ENCODE peak calls at places on chromosome 10, in six cellular contexts. N, M, Y, J, A and U are unnamed samples.

GRCh38 chr10:42969147-42969546 is 107.7 kb upstream of the RET start:
- DNase-seq in N (no peak), Y (no peak), A (no peak), J (no peak), M (no peak), U (no peak)

GRCh38 chr10:5165738-5166137 is 19.2 kb downstream of the AKR1C8 start:
- DNase-seq in J (no peak), Y (no peak), A (no peak), M (peak), N (peak), U (no peak)

GRCh38 chr10:18918545-18918944 is 130.1 kb upstream of the MALRD1 start:
- DNase-seq in M (peak), A (no peak), N (no peak), Y (no peak), J (no peak), U (no peak)

GRCh38 chr10:31745612-31746376 is 182.8 kb downstream of the ARHGAP12 start:
- DNase-seq in A (no peak), J (no peak), Y (no peak), N (no peak), M (peak), U (peak)

GRCh38 chr10:21257919-21258318 is 267.6 kb downstream of the SKIDA1 start:
- DNase-seq in Y (no peak), A (no peak), N (no peak), M (peak), J (no peak), U (peak)

GRCh38 chr10:110368002-110368401 is 63.3 kb upstream of the SMNDC1 start:
- DNase-seq in M (peak), J (no peak), N (no peak), Y (no peak), A (no peak), U (peak)

GRCh38 chr10:53601260-53601875 is 828.8 kb upstream of the MBL2 start:
- DNase-seq in M (peak), A (no peak), N (peak), Y (no peak), J (peak), U (peak)

GRCh38 chr10:32979041-32979440 is 21.0 kb upstream of the ITGB1 start:
- DNase-seq in A (no peak), J (no peak), Y (no peak), M (no peak), N (no peak), U (no peak)

GRCh38 chr10:31847518-31847917 is 81.1 kb downstream of the ARHGAP12 start:
- DNase-seq in M (no peak), J (no peak), N (no peak), Y (no peak), A (no peak), U (no peak)

GRCh38 chr10:13516176-13516575 is 12.6 kb downstream of the BEND7 start:
- DNase-seq in Y (no peak), J (no peak), A (no peak), M (no peak), N (no peak), U (no peak)

GRCh38 chr10:79555354-79555753 is 4.9 kb downstream of the SFTPA2 start:
- DNase-seq in J (no peak), M (no peak), Y (no peak), A (no peak), N (no peak), U (no peak)

GRCh38 chr10:16581202-16581601 is 59.5 kb upstream of the C1QL3 start:
- DNase-seq in M (no peak), A (no peak), Y (no peak), J (no peak), N (no peak), U (no peak)

GRCh38 chr10:58642283-58642682 is 129.6 kb downstream of the BICC1 start:
- DNase-seq in A (no peak), M (peak), N (no peak), Y (no peak), J (no peak), U (no peak)

GRCh38 chr10:119480667-119481066 is 61.9 kb downstream of the RGS10 start:
- DNase-seq in A (no peak), Y (no peak), N (no peak), J (no peak), M (no peak), U (peak)

GRCh38 chr10:63666836-63667383 is 145.7 kb downstream of the REEP3 start:
- DNase-seq in Y (no peak), M (peak), J (no peak), N (no peak), A (no peak), U (peak)

GRCh38 chr10:33720161-33720560 is 385.7 kb upstream of the NRP1 start:
- DNase-seq in N (no peak), A (no peak), Y (no peak), M (no peak), J (no peak), U (no peak)

GRCh38 chr10:11397980-11398580 is 213.4 kb downstream of the USP6NL start:
- DNase-seq in Y (peak), J (peak), N (no peak), A (no peak), M (peak), U (no peak)

GRCh38 chr10:117562896-117563737 is 20.6 kb downstream of the EMX2 start:
- DNase-seq in M (no peak), N (no peak), J (no peak), Y (no peak), A (no peak), U (no peak)

GRCh38 chr10:117568226-117568625 is 25.7 kb downstream of the EMX2 start:
- DNase-seq in M (no peak), J (no peak), A (no peak), Y (no peak), N (no peak), U (no peak)

GRCh38 chr10:117563780-117564179 is 21.2 kb downstream of the EMX2 start:
- DNase-seq in J (no peak), N (no peak), Y (no peak), A (no peak), M (no peak), U (no peak)

GRCh38 chr10:117562220-117562619 is 19.7 kb downstream of the EMX2 start:
- DNase-seq in Y (no peak), M (no peak), J (no peak), N (no peak), A (no peak), U (no peak)

DNA sequence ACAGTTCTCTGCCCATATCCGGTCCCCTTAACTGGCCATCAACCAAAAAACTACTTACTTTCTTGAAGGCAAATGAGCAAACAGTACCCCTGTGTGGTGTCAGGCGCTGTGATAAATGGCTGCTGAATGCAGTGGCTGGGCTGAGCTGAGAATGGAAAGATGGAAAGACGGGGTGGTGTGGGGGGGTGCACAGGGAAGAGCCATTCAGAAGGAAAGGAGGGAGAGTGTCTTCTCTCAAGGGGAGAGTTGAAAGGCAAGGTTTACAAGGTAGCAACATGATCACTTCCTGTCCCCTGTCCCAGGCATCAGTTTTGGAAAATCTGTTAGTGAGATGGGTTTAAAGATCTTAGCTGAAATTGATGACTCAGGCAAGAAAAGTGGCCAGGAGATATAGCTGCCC is 22.5 kb downstream of the EMX2 start:
- DNase-seq in Y (no peak), N (no peak), M (no peak), A (no peak), J (no peak), U (no peak)
- TF ChIP-seq POLR2A in Y (no peak), N (no peak), M (no peak), A (no peak), J (no peak), U (no peak)

DNA sequence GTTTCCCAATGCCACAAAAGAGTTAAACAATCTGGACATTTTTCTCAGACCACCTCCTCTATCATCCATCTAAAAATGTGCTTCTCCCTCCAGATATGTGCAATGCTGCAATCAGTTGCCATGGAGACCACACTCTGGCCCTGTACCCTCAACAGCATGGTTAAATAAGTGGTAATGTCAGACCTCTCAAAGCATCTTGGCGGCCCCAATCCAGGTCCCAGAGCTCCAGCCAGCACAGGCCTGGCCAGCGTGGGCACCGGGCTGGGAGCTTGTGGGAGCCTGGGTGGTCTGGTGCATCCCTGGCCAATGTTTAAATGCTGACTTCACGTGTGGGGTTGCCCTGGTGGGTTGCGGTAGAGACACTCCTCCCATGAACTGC is 362.9 kb upstream of the ZNF32 start:
- DNase-seq in M (no peak), J (no peak), N (no peak), Y (no peak), A (no peak), U (no peak)
- TF ChIP-seq POLR2A in M (no peak), J (no peak), N (no peak), Y (no peak), A (no peak), U (no peak)

DNA sequence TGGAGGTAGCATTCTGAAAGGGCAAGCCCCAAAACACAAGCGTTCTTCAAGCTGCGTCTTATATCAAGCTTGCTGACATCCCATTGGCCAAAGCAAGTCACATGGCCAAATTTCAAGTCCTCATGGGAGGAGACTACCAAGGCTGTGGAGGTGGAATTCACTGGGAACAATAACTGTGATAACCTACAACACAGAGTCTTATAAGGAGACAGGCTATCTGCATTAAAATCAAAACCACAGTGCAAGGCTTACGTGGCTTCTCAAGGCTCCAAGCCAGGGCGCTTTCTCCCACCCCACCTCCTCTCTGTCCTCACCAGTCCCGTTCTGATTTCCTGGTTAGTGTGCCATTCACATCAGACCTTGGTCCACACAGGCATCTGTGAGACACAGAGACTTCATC is 39.4 kb downstream of the ADRB1 start:
- DNase-seq in N (peak), Y (no peak), M (no peak), A (no peak), J (no peak), U (no peak)
- TF ChIP-seq POLR2A in N (no peak), Y (no peak), M (no peak), A (no peak), J (no peak), U (no peak)

DNA sequence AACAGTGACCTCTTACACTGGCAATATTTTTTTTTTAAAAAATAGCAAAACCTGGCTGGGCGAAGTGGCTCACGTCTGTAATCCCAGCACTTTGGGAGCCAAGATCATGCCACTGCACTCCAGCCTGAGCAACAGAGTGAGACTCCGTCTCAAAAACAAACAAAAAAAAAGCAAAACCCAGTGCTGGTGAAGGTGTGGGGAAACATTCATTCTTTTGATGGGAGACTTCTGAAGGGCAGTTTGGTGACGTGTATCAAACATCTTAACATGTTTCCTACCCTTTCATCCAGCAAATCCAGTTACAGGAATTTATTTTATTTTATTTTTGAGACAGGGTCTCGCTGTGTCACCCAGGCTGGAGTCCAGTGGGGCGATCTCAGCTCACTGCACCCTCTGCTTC is 58.0 kb downstream of the CHST3 start:
- DNase-seq in N (no peak), J (no peak), Y (no peak), M (no peak), A (no peak), U (no peak)
- TF ChIP-seq POLR2A in N (no peak), J (no peak), Y (no peak), M (no peak), A (no peak), U (no peak)

GRCh38 chr10:122957474-122957873 is 3.4 kb upstream of the C10orf88 start:
- DNase-seq in J (no peak), A (no peak), M (peak), Y (no peak), N (no peak), U (no peak)

GRCh38 chr10:122955892-122956291 is 1.9 kb upstream of the C10orf88 start:
- DNase-seq in N (no peak), A (no peak), M (no peak), J (no peak), Y (no peak), U (no peak)

GRCh38 chr10:122949296-122949695 is 4.7 kb downstream of the C10orf88 start:
- DNase-seq in A (no peak), N (no peak), M (peak), Y (no peak), J (no peak), U (no peak)

GRCh38 chr10:122954731-122955050 is 664 bp upstream of the C10orf88 start:
- DNase-seq in A (no peak), M (no peak), Y (no peak), N (no peak), J (no peak), U (no peak)

DNA sequence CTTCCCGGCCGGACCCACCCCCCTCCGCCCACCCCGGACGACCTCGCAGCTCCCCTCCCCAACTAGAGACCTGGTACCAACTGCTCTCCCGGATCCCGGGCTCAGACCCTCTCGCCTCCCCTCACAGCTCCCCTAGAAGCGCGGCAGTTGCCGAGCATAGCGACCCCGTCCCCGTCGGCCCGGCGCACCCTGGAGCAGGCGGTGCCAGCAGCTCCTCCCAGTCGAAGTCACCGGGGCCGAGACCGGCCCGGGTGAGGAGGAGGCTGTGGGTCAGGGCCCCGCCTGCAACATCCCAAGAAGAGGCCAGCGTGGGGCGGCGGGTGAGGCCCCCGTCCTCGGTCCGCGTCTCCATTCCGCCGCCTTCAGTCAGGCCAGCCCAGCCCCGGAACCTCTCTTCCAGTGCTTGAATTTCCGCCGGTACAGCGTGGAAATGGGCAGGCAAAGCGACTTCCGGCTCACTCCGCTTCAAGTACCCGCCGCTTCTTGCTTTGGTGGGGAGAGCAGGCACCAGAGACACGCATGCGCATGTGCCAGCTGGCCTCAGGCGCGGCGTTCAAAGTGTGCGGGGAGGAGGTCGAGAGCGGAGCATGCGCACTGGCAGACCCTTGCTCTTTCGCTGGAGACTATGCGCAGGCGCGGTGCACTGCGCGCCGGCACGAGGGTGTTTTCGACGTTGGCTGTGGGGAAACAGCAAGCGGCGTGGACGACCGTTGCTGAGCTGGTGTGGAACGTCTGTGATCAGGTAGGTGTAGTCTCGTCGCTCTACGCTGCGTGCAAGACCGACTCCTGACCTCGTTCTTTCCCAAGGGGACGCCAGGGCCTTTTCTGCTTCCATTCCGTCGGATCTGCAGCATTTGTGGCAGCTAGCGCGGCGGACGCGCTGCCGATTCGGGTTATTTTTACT is at the start of gene C10orf88:
- DNase-seq in M (peak), J (peak), N (peak), A (peak), Y (peak), U (peak)
- TF ChIP-seq POLR2A in M (no peak), J (no peak), N (peak), A (peak), Y (peak), U (peak)

DNA sequence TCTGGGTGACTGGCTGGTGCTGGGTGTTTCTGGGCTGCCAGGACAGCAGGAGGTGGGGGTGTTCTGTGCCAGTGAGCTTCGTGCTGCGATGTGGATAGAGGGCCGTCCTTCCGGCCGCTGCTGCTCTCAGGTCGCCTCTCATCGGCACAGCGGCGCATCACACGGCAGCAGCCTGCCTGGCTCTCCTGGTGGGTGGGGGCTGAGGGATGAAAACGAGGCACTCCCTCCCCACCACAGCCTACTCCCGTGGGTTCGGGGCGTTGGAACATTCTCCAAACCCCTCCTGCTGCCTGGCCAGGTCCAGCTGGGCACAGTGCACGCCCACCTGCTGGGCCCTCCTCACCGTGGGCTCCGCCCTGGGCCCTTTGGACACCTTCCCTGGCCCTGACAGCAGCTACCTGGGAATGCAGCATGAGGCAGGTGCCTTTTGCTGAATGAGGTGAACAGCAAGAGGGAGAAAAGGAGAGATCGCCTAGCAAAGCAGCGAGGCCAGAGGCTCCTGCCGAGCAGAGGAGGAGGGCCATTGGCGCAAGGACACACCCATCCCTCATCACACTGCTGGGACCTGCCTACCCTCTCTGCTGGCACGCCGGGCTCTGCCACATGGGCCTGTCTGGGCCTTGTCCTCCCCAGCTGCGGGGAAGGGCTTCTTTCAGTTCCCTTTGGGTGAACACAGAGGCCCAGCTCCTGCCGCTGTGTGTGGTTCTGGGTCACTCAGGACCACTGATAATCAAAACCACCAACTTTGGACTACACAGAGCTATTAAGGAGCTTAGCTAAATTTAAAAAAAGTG is 33.4 kb downstream of the INPP5A start:
- DNase-seq in M (no peak), A (peak), J (peak), Y (no peak), N (no peak), U (no peak)
- TF ChIP-seq POLR2A in M (no peak), A (no peak), J (no peak), Y (no peak), N (no peak), U (no peak)

GRCh38 chr10:88881335-88881734 is 1.3 kb downstream of the STAMBPL1 start:
- DNase-seq in M (no peak), J (no peak), A (no peak), N (no peak), Y (no peak), U (peak)

GRCh38 chr10:88883443-88883799 is 3.4 kb downstream of the STAMBPL1 start:
- DNase-seq in Y (no peak), J (no peak), A (no peak), N (no peak), M (no peak), U (no peak)

GRCh38 chr10:88879754-88880286 is at the start of gene STAMBPL1:
- DNase-seq in M (no peak), A (peak), J (peak), N (no peak), Y (peak), U (no peak)

GRCh38 chr10:88881922-88882645 is 2.0 kb downstream of the STAMBPL1 start:
- DNase-seq in A (no peak), M (no peak), N (no peak), J (no peak), Y (no peak), U (peak)

GRCh38 chr10:88880287-88881094 is 446 bp downstream of the STAMBPL1 start:
- DNase-seq in N (peak), Y (peak), J (peak), A (peak), M (peak), U (peak)
- TF ChIP-seq POLR2A in N (peak), Y (peak), J (peak), A (peak), M (peak), U (peak)

DNA sequence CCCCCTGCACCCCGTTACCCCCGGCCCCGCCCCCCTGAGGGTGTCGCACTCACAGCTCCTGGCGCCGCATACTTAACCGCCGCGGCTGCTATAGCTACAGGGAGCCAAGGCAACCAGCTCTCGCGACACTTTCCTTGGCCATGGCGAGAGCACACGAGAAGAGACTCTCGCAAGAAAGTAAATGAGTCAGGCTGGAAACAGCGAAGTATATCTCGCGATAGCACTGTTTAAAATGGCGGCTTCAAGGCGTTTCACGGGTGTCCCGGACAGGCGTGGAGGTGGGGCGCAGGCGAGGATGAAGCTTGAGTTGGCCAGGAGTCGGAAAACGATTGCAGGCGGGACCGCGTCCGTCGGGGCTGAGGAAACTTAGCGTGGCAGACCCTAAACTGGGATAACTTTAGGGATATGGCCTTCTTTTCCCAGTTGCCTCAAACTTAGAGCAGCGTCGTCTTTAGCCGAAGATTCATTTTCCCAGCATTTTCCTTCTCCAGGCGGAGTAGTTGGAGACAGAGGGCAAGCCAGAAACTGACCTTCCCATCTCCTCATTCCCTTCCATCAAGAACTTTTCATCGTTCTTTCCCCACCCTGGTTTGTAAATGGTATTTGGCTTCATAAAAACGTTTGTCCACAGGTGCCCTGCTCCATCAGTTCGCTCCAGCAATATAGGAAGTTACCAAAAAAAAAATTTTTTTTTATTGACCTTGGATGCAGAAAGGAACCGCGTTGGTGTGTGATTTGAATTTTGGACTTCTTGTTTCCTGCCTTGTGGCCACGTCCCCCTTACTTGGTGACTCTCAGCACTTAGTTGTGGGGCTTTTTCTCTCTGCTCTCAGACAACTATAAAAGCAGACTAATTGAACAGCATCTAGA is 15.2 kb downstream of the MYOZ1 start:
- DNase-seq in Y (peak), N (peak), M (peak), J (peak), A (peak), U (peak)
- TF ChIP-seq POLR2A in Y (peak), N (peak), M (peak), J (peak), A (peak), U (peak)